ENCODE peak calls at places on chromosomes 1 and 21, in six cellular contexts. J is ovary, L is mesenchymal stem cell, R is PC-3, E is colonic mucosa, B is HAP-1. X is an unnamed sample. For H3K36me3, the result is how much of the 10 kb centered on the place peaks cover.

GRCh38 chr1:45802343-45803298 is 791 bp upstream of the MAST2 start:
- DNase-seq in J (peak), L (peak), R (peak), E (peak), B (peak), X (peak)

GRCh38 chr1:192588546-192588945 is 13.0 kb downstream of the RGS1 start:
- DNase-seq in J (no peak), L (peak), R (peak), E (no peak), B (no peak), X (no peak)

GRCh38 chr1:7281821-7282220 is 489.3 kb upstream of the VAMP3 start:
- DNase-seq in J (no peak), L (peak), R (no peak), E (peak), B (no peak), X (no peak)

GRCh38 chr1:98920441-98921110 is 84.1 kb downstream of the PLPPR5 start:
- DNase-seq in J (no peak), L (peak), R (peak), E (no peak), B (no peak), X (no peak)

GRCh38 chr1:225493591-225494246 is 65.9 kb upstream of the LBR start:
- DNase-seq in J (no peak), L (no peak), R (no peak), E (no peak), B (no peak), X (no peak)

GRCh38 chr1:55943721-55944435 is 635.5 kb downstream of the PLPP3 start:
- DNase-seq in J (no peak), L (peak), R (no peak), E (no peak), B (no peak), X (no peak)

GRCh38 chr21:43757601-43758000 is 18.5 kb downstream of the CSTB start:
- DNase-seq in J (peak), L (no peak), R (no peak), E (no peak), B (no peak), X (no peak)

GRCh38 chr1:3663999-3664699 is 11.8 kb downstream of the TP73 start:
- DNase-seq in J (peak), L (no peak), R (no peak), E (no peak), B (no peak), X (no peak)

GRCh38 chr21:44443891-44444285 is 11.4 kb upstream of the LRRC3 start:
- DNase-seq in J (no peak), L (no peak), R (no peak), E (no peak), B (no peak), X (no peak)

GRCh38 chr21:39000496-39000895 is 182.8 kb downstream of the PSMG1 start:
- DNase-seq in J (no peak), L (peak), R (peak), E (no peak), B (no peak), X (peak)

GRCh38 chr1:36084502-36085115 is 715 bp downstream of the TEKT2 start:
- DNase-seq in J (no peak), L (no peak), R (no peak), E (no peak), B (no peak), X (no peak)

GRCh38 chr1:204431310-204432184 is 19.9 kb upstream of the PPP1R15B start:
- DNase-seq in J (peak), L (peak), R (peak), E (peak), B (peak), X (peak)

GRCh38 chr1:156233421-156234127 is 8.4 kb upstream of the BGLAP start:
- DNase-seq in J (no peak), L (peak), R (peak), E (no peak), B (no peak), X (no peak)

GRCh38 chr1:45542591-45542990 is 8.0 kb upstream of the AKR1A1 start:
- DNase-seq in J (no peak), L (no peak), R (no peak), E (peak), B (no peak), X (peak)

GRCh38 chr1:167165948-167166702 is 54.6 kb upstream of the POU2F1 start:
- DNase-seq in J (no peak), L (peak), R (no peak), E (peak), B (peak), X (no peak)

GRCh38 chr1:32948082-32948722 is 16.4 kb downstream of the RNF19B start:
- DNase-seq in J (no peak), L (no peak), R (no peak), E (no peak), B (no peak), X (no peak)
- H3K36me3 ChIP-seq in J (under half), L (under half), R (under half), E (under half), B (under half), X (under half)

GRCh38 chr1:70434253-70434859 is 23.3 kb downstream of the CTH start:
- DNase-seq in J (no peak), L (no peak), R (no peak), E (no peak), B (no peak), X (no peak)

GRCh38 chr1:70427976-70428375 is 16.9 kb downstream of the CTH start:
- DNase-seq in J (no peak), L (peak), R (peak), E (no peak), B (peak), X (no peak)

GRCh38 chr1:70429219-70429618 is 18.2 kb downstream of the CTH start:
- DNase-seq in J (no peak), L (peak), R (peak), E (no peak), B (no peak), X (no peak)

GRCh38 chr1:70431317-70431716 is 20.2 kb downstream of the CTH start:
- DNase-seq in J (no peak), L (no peak), R (no peak), E (no peak), B (no peak), X (no peak)

GRCh38 chr1:70431874-70432273 is 20.8 kb downstream of the CTH start:
- DNase-seq in J (no peak), L (no peak), R (no peak), E (no peak), B (no peak), X (no peak)
- H3K36me3 ChIP-seq in J (under half), L (under half), R (under half), E (under half), B (half or more), X (under half)

GRCh38 chr1:27298632-27299384 is 23.2 kb upstream of the TMEM222 start:
- DNase-seq in J (no peak), L (no peak), R (peak), E (no peak), B (no peak), X (no peak)

GRCh38 chr1:27300341-27301051 is 21.5 kb upstream of the TMEM222 start:
- DNase-seq in J (peak), L (peak), R (peak), E (peak), B (peak), X (peak)

GRCh38 chr1:27296773-27297214 is 25.2 kb upstream of the TMEM222 start:
- DNase-seq in J (peak), L (peak), R (peak), E (peak), B (peak), X (peak)

GRCh38 chr1:27299385-27300252 is 22.3 kb upstream of the TMEM222 start:
- DNase-seq in J (peak), L (peak), R (peak), E (peak), B (peak), X (peak)

DNA sequence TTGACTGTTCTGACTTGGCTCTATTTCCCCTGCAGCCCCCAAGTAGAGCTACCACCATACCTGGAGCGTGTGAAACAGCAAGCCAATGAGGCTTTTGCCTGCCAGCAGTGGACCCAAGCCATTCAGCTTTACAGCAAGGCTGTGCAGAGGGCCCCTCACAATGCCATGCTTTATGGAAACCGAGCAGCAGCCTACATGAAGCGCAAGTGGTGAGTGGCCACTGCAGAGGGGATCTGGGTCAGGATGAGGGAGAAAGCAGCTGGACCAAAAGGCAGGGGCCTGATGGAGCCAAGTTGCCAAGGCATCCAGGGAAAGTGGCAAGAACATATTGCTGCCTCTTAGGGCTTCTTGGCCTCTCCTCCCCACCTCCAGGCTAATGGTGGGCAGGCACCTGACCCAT is 24.1 kb upstream of the TMEM222 start:
- DNase-seq in J (no peak), L (no peak), R (no peak), E (no peak), B (no peak), X (peak)
- H3K36me3 ChIP-seq in J (under half), L (under half), R (under half), E (under half), B (under half), X (under half)

DNA sequence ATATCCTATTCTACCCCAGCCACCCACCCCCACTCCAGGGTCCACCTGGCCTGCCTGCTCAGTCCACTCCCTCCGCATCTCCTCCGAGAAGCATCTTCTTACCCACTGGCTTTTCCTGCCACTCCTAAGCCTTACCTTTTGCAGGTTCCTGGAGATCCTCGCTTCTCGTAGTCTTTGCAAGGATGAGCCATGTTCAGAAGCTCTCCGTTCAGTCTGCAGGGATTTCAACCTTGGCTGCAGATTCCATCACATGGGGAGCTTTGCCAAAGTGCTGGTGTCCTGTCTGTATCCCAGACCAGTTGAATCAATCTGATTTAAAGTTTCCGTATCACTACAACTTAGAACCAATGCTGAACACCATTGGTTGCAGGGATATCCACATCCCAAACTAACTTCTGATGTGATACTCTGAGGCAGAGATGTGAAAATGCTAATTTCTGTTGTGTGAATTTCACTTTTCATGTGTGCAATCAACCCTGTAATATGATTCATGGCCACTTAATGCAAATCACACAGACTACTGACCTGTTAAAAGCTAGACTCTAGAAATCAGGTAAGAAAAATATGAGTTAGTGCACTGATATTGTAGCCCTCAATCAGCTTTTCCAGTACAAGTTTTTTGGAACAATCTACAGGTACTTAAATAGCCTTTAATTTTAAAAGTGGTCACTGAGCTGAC is 61.9 kb downstream of the CAPN2 start:
- DNase-seq in J (no peak), L (no peak), R (no peak), E (peak), B (no peak), X (no peak)
- H3K36me3 ChIP-seq in J (under half), L (under half), R (half or more), E (under half), B (half or more), X (under half)

DNA sequence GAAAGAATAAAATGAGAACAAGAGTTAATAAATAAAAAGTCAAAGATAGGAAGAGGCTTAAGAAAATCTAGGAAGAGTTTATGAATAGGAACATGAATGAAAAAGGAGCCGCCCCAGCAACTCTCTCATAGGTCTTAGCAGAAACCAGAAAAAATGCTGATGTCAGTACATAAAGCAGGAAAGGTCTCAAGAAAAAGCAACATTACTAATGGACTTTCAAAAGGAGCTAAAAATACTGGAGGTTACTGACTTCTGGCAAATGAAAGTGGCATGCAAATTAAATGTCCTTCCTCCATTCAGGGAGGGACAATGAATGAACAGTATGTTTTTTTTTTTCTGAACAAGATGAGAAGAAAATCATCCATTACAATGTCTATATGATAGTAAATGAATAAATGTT is 387.6 kb downstream of the BRINP2 start:
- DNase-seq in J (no peak), L (no peak), R (no peak), E (no peak), B (no peak), X (no peak)
- H3K36me3 ChIP-seq in J (under half), L (under half), R (under half), E (under half), B (under half), X (under half)